ENCODE peak calls at places on chromosomes 7 and 10, in ten cellular contexts. M is activated T-cell treated with anti-CD3 and anti-CD28 coated beads for 24 hours; R is activated CD4-positive, alpha-beta T cell treated with anti-CD3 and anti-CD28 coated beads for 4 hours; A is IMR-90; D is hepatocyte; L is BJ; W is memory B cell; X is T-helper 1 cell; I is iPS-NIHi11; P is fibroblast of the conjunctiva. N is an unnamed sample.
A peak's percentile ranks its signal among the peaks of the same experiment; 100 is the strongest.

GRCh38 chr7:95595825-95596182 is 512 bp downstream of the PDK4 start:
- DNase-seq in R (no peak), A (no peak), X (no peak), M (no peak), L (no peak), I (peak; percentile 10), D (no peak), P (no peak), W (no peak), N (no peak)

GRCh38 chr7:39468841-39469240 is 97.4 kb upstream of the YAE1 start:
- DNase-seq in I (no peak), P (no peak), X (no peak), A (no peak), D (no peak), L (no peak), R (no peak), W (no peak), M (no peak), N (no peak)

GRCh38 chr7:4279210-4279609 is 402.9 kb upstream of the FOXK1 start:
- DNase-seq in P (no peak), M (no peak), L (no peak), R (no peak), D (no peak), I (no peak), W (no peak), A (no peak), X (no peak), N (no peak)

GRCh38 chr7:19116121-19117080 is 1.0 kb downstream of the TWIST1 start:
- DNase-seq in L (no peak), A (peak; percentile 50), R (no peak), X (no peak), D (no peak), W (no peak), M (no peak), I (peak; percentile 39), P (no peak), N (no peak)

GRCh38 chr7:100053201-100053600 is 3.6 kb downstream of the ZSCAN21 start:
- DNase-seq in L (no peak), W (no peak), A (peak; percentile 86), M (peak; percentile 10), P (peak; percentile 29), R (peak; percentile 7), D (peak; percentile 69), X (no peak), I (peak; percentile 43), N (peak; percentile 42)

GRCh38 chr10:71735709-71736569 is 16.4 kb upstream of the C10orf105 start:
- DNase-seq in M (no peak), I (peak; percentile 66), L (no peak), D (no peak), R (peak; percentile 63), X (no peak), W (no peak), A (no peak), P (no peak), N (no peak)

GRCh38 chr7:92071032-92071431 is 63.2 kb downstream of the CYP51A1 start:
- DNase-seq in A (no peak), D (peak; percentile 39), W (no peak), L (no peak), X (no peak), I (no peak), M (no peak), P (no peak), R (no peak), N (no peak)

GRCh38 chr7:38953227-38953626 is 24.5 kb upstream of the POU6F2 start:
- DNase-seq in M (no peak), R (no peak), I (no peak), A (no peak), X (no peak), P (no peak), W (no peak), L (no peak), D (no peak), N (no peak)

GRCh38 chr7:44964384-44964830 is 14.4 kb downstream of the MYO1G start:
- DNase-seq in X (no peak), I (peak; percentile 69), W (no peak), R (no peak), M (no peak), P (no peak), D (no peak), A (peak; percentile 28), L (no peak), N (no peak)

GRCh38 chr10:111511751-111512150 is 434.9 kb downstream of the ADRA2A start:
- DNase-seq in X (no peak), P (no peak), A (no peak), L (no peak), R (no peak), M (no peak), D (peak; percentile 14), I (peak; percentile 76), W (no peak), N (no peak)

GRCh38 chr7:138125598-138126111 is 49.4 kb downstream of the AKR1D1 start:
- DNase-seq in M (no peak), X (no peak), I (no peak), P (no peak), D (no peak), L (no peak), W (no peak), A (peak; percentile 6), R (no peak), N (no peak)

GRCh38 chr10:15898046-15898445 is 37.7 kb upstream of the MINDY3 start:
- DNase-seq in L (no peak), M (no peak), P (no peak), I (no peak), X (no peak), D (no peak), A (peak; percentile 8), R (no peak), W (no peak), N (no peak)

GRCh38 chr7:156156734-156157408 is 344.6 kb upstream of the SHH start:
- DNase-seq in I (peak; percentile 50), R (no peak), X (no peak), A (no peak), M (no peak), W (no peak), D (peak; percentile 61), L (no peak), P (no peak), N (peak; percentile 30)

GRCh38 chr10:101525848-101526247 is 62.2 kb downstream of the POLL start:
- DNase-seq in W (no peak), L (no peak), I (no peak), P (no peak), A (no peak), D (no peak), R (no peak), M (no peak), X (no peak), N (no peak)

GRCh38 chr10:14074062-14074884 is 256.5 kb downstream of the FRMD4A start:
- DNase-seq in M (no peak), X (no peak), A (peak; percentile 100), P (peak; percentile 99), W (no peak), D (peak; percentile 88), I (peak; percentile 33), R (no peak), L (peak; percentile 100), N (no peak)

GRCh38 chr10:42976353-42977031 is 100.4 kb upstream of the RET start:
- DNase-seq in L (no peak), X (peak; percentile 3), P (no peak), I (no peak), R (no peak), W (no peak), A (no peak), D (no peak), M (no peak), N (no peak)

GRCh38 chr10:102421645-102422585 is 1.3 kb downstream of the FBXL15 start:
- DNase-seq in L (no peak), A (no peak), I (peak; percentile 37), X (no peak), D (peak; percentile 64), P (no peak), R (no peak), W (no peak), M (no peak), N (no peak)

GRCh38 chr10:103646304-103646703 is 152.8 kb downstream of the NEURL1 start:
- DNase-seq in R (no peak), A (no peak), M (no peak), X (no peak), W (no peak), I (no peak), L (no peak), P (no peak), D (no peak), N (no peak)

GRCh38 chr7:82049442-82049841 is 279.6 kb upstream of the HGF start:
- DNase-seq in W (no peak), A (peak; percentile 20), X (no peak), I (no peak), P (no peak), D (peak; percentile 19), R (no peak), M (no peak), L (no peak), N (no peak)

N was measured in substantia nigra.